ENCODE peak calls at places on chromosomes 3 and 15, in ten cellular contexts. One of them, this sample, is unnamed.
A peak's percentile ranks its signal among the peaks of the same experiment; 100 is the strongest.

GRCh38 chr3:195895900-195896360 is 12.4 kb downstream of the TNK2 start:
- DNase-seq in left cardiac atrium: peak; percentile 74
- DNase-seq in stimulated activated CD4-positive, alpha-beta T cell treated with anti-CD3 and anti-CD28 coated beads, Interleukin-1b, Interleukin-23, amount 100 ng/mL, for 24 hours: peak; percentile 48
- DNase-seq in activated CD4-positive, alpha-beta T cell treated with anti-CD3 and anti-CD28 coated beads, Interleukin-2, amount 50 U/mL, for 24 hours: peak; percentile 48
- DNase-seq in WERI-Rb-1: peak; percentile 11
- DNase-seq in posterior vena cava: peak; percentile 94
- DNase-seq in NCI-H1092 treated with DMSO at 0.1 percent for 48 hours: no peak
- DNase-seq in dorsolateral prefrontal cortex: peak; percentile 66
- DNase-seq in activated T-helper 1 cell treated with Interleukin-2 at 50 U/mL for 16 hours: peak; percentile 61
- DNase-seq in NCI-H2029: peak; percentile 33
- DNase-seq in this sample: peak; percentile 78

GRCh38 chr3:172294238-172294806 is 153.9 kb downstream of the GHSR start:
- DNase-seq in left cardiac atrium: no peak
- DNase-seq in stimulated activated CD4-positive, alpha-beta T cell treated with anti-CD3 and anti-CD28 coated beads, Interleukin-1b, Interleukin-23, amount 100 ng/mL, for 24 hours: no peak
- DNase-seq in activated CD4-positive, alpha-beta T cell treated with anti-CD3 and anti-CD28 coated beads, Interleukin-2, amount 50 U/mL, for 24 hours: no peak
- DNase-seq in WERI-Rb-1: no peak
- DNase-seq in posterior vena cava: no peak
- DNase-seq in NCI-H1092 treated with DMSO at 0.1 percent for 48 hours: no peak
- DNase-seq in dorsolateral prefrontal cortex: no peak
- DNase-seq in activated T-helper 1 cell treated with Interleukin-2 at 50 U/mL for 16 hours: no peak
- DNase-seq in NCI-H2029: no peak
- DNase-seq in this sample: no peak

GRCh38 chr3:154139996-154140436 is 18.8 kb downstream of the ARHGEF26 start:
- DNase-seq in left cardiac atrium: no peak
- DNase-seq in stimulated activated CD4-positive, alpha-beta T cell treated with anti-CD3 and anti-CD28 coated beads, Interleukin-1b, Interleukin-23, amount 100 ng/mL, for 24 hours: no peak
- DNase-seq in activated CD4-positive, alpha-beta T cell treated with anti-CD3 and anti-CD28 coated beads, Interleukin-2, amount 50 U/mL, for 24 hours: no peak
- DNase-seq in WERI-Rb-1: no peak
- DNase-seq in posterior vena cava: no peak
- DNase-seq in NCI-H1092 treated with DMSO at 0.1 percent for 48 hours: no peak
- DNase-seq in dorsolateral prefrontal cortex: no peak
- DNase-seq in activated T-helper 1 cell treated with Interleukin-2 at 50 U/mL for 16 hours: no peak
- DNase-seq in NCI-H2029: no peak
- DNase-seq in this sample: no peak

GRCh38 chr3:184688251-184688851 is 23.5 kb downstream of the MAGEF1 start:
- DNase-seq in left cardiac atrium: no peak
- DNase-seq in stimulated activated CD4-positive, alpha-beta T cell treated with anti-CD3 and anti-CD28 coated beads, Interleukin-1b, Interleukin-23, amount 100 ng/mL, for 24 hours: no peak
- DNase-seq in activated CD4-positive, alpha-beta T cell treated with anti-CD3 and anti-CD28 coated beads, Interleukin-2, amount 50 U/mL, for 24 hours: no peak
- DNase-seq in WERI-Rb-1: no peak
- DNase-seq in posterior vena cava: peak; percentile 77
- DNase-seq in NCI-H1092 treated with DMSO at 0.1 percent for 48 hours: no peak
- DNase-seq in dorsolateral prefrontal cortex: no peak
- DNase-seq in activated T-helper 1 cell treated with Interleukin-2 at 50 U/mL for 16 hours: no peak
- DNase-seq in NCI-H2029: no peak
- DNase-seq in this sample: no peak

GRCh38 chr15:25329685-25330084 is 109.1 kb downstream of the UBE3A start:
- DNase-seq in left cardiac atrium: no peak
- DNase-seq in stimulated activated CD4-positive, alpha-beta T cell treated with anti-CD3 and anti-CD28 coated beads, Interleukin-1b, Interleukin-23, amount 100 ng/mL, for 24 hours: no peak
- DNase-seq in activated CD4-positive, alpha-beta T cell treated with anti-CD3 and anti-CD28 coated beads, Interleukin-2, amount 50 U/mL, for 24 hours: no peak
- DNase-seq in WERI-Rb-1: no peak
- DNase-seq in posterior vena cava: no peak
- DNase-seq in NCI-H1092 treated with DMSO at 0.1 percent for 48 hours: no peak
- DNase-seq in dorsolateral prefrontal cortex: no peak
- DNase-seq in activated T-helper 1 cell treated with Interleukin-2 at 50 U/mL for 16 hours: no peak
- DNase-seq in NCI-H2029: no peak
- DNase-seq in this sample: no peak

GRCh38 chr3:138032567-138032966 is 22.6 kb downstream of the CLDN18 start:
- DNase-seq in left cardiac atrium: no peak
- DNase-seq in stimulated activated CD4-positive, alpha-beta T cell treated with anti-CD3 and anti-CD28 coated beads, Interleukin-1b, Interleukin-23, amount 100 ng/mL, for 24 hours: no peak
- DNase-seq in activated CD4-positive, alpha-beta T cell treated with anti-CD3 and anti-CD28 coated beads, Interleukin-2, amount 50 U/mL, for 24 hours: no peak
- DNase-seq in WERI-Rb-1: no peak
- DNase-seq in posterior vena cava: no peak
- DNase-seq in NCI-H1092 treated with DMSO at 0.1 percent for 48 hours: no peak
- DNase-seq in dorsolateral prefrontal cortex: no peak
- DNase-seq in activated T-helper 1 cell treated with Interleukin-2 at 50 U/mL for 16 hours: no peak
- DNase-seq in NCI-H2029: no peak
- DNase-seq in this sample: no peak

GRCh38 chr3:36455406-36455805 is 75.1 kb downstream of the STAC start:
- DNase-seq in left cardiac atrium: no peak
- DNase-seq in stimulated activated CD4-positive, alpha-beta T cell treated with anti-CD3 and anti-CD28 coated beads, Interleukin-1b, Interleukin-23, amount 100 ng/mL, for 24 hours: no peak
- DNase-seq in activated CD4-positive, alpha-beta T cell treated with anti-CD3 and anti-CD28 coated beads, Interleukin-2, amount 50 U/mL, for 24 hours: no peak
- DNase-seq in WERI-Rb-1: no peak
- DNase-seq in posterior vena cava: no peak
- DNase-seq in NCI-H1092 treated with DMSO at 0.1 percent for 48 hours: no peak
- DNase-seq in dorsolateral prefrontal cortex: no peak
- DNase-seq in activated T-helper 1 cell treated with Interleukin-2 at 50 U/mL for 16 hours: no peak
- DNase-seq in NCI-H2029: no peak
- DNase-seq in this sample: no peak

GRCh38 chr3:129558772-129559564 is 16.0 kb downstream of the H1-8 start:
- DNase-seq in left cardiac atrium: no peak
- DNase-seq in stimulated activated CD4-positive, alpha-beta T cell treated with anti-CD3 and anti-CD28 coated beads, Interleukin-1b, Interleukin-23, amount 100 ng/mL, for 24 hours: no peak
- DNase-seq in activated CD4-positive, alpha-beta T cell treated with anti-CD3 and anti-CD28 coated beads, Interleukin-2, amount 50 U/mL, for 24 hours: no peak
- DNase-seq in WERI-Rb-1: peak; percentile 80
- DNase-seq in posterior vena cava: no peak
- DNase-seq in NCI-H1092 treated with DMSO at 0.1 percent for 48 hours: no peak
- DNase-seq in dorsolateral prefrontal cortex: no peak
- DNase-seq in activated T-helper 1 cell treated with Interleukin-2 at 50 U/mL for 16 hours: no peak
- DNase-seq in NCI-H2029: no peak
- DNase-seq in this sample: no peak

GRCh38 chr15:101324513-101325177 is 29.6 kb upstream of the SNRPA1 start:
- DNase-seq in left cardiac atrium: no peak
- DNase-seq in stimulated activated CD4-positive, alpha-beta T cell treated with anti-CD3 and anti-CD28 coated beads, Interleukin-1b, Interleukin-23, amount 100 ng/mL, for 24 hours: no peak
- DNase-seq in activated CD4-positive, alpha-beta T cell treated with anti-CD3 and anti-CD28 coated beads, Interleukin-2, amount 50 U/mL, for 24 hours: no peak
- DNase-seq in WERI-Rb-1: no peak
- DNase-seq in posterior vena cava: peak; percentile 40
- DNase-seq in NCI-H1092 treated with DMSO at 0.1 percent for 48 hours: no peak
- DNase-seq in dorsolateral prefrontal cortex: no peak
- DNase-seq in activated T-helper 1 cell treated with Interleukin-2 at 50 U/mL for 16 hours: no peak
- DNase-seq in NCI-H2029: no peak
- DNase-seq in this sample: no peak

GRCh38 chr3:46934508-46935167 is 41.9 kb downstream of the CCDC12 start:
- DNase-seq in left cardiac atrium: peak; percentile 78
- DNase-seq in stimulated activated CD4-positive, alpha-beta T cell treated with anti-CD3 and anti-CD28 coated beads, Interleukin-1b, Interleukin-23, amount 100 ng/mL, for 24 hours: no peak
- DNase-seq in activated CD4-positive, alpha-beta T cell treated with anti-CD3 and anti-CD28 coated beads, Interleukin-2, amount 50 U/mL, for 24 hours: no peak
- DNase-seq in WERI-Rb-1: no peak
- DNase-seq in posterior vena cava: peak; percentile 80
- DNase-seq in NCI-H1092 treated with DMSO at 0.1 percent for 48 hours: peak; percentile 16
- DNase-seq in dorsolateral prefrontal cortex: no peak
- DNase-seq in activated T-helper 1 cell treated with Interleukin-2 at 50 U/mL for 16 hours: no peak
- DNase-seq in NCI-H2029: peak; percentile 48
- DNase-seq in this sample: no peak

GRCh38 chr3:167814441-167814951 is 79.0 kb downstream of the SERPINI1 start:
- DNase-seq in left cardiac atrium: peak; percentile 18
- DNase-seq in stimulated activated CD4-positive, alpha-beta T cell treated with anti-CD3 and anti-CD28 coated beads, Interleukin-1b, Interleukin-23, amount 100 ng/mL, for 24 hours: no peak
- DNase-seq in activated CD4-positive, alpha-beta T cell treated with anti-CD3 and anti-CD28 coated beads, Interleukin-2, amount 50 U/mL, for 24 hours: no peak
- DNase-seq in WERI-Rb-1: no peak
- DNase-seq in posterior vena cava: no peak
- DNase-seq in NCI-H1092 treated with DMSO at 0.1 percent for 48 hours: peak; percentile 84
- DNase-seq in dorsolateral prefrontal cortex: peak; percentile 45
- DNase-seq in activated T-helper 1 cell treated with Interleukin-2 at 50 U/mL for 16 hours: no peak
- DNase-seq in NCI-H2029: peak; percentile 20
- DNase-seq in this sample: no peak

GRCh38 chr3:71414189-71414924 is 169.2 kb downstream of the FOXP1 start:
- DNase-seq in left cardiac atrium: no peak
- DNase-seq in stimulated activated CD4-positive, alpha-beta T cell treated with anti-CD3 and anti-CD28 coated beads, Interleukin-1b, Interleukin-23, amount 100 ng/mL, for 24 hours: no peak
- DNase-seq in activated CD4-positive, alpha-beta T cell treated with anti-CD3 and anti-CD28 coated beads, Interleukin-2, amount 50 U/mL, for 24 hours: no peak
- DNase-seq in WERI-Rb-1: no peak
- DNase-seq in posterior vena cava: no peak
- DNase-seq in NCI-H1092 treated with DMSO at 0.1 percent for 48 hours: no peak
- DNase-seq in dorsolateral prefrontal cortex: no peak
- DNase-seq in activated T-helper 1 cell treated with Interleukin-2 at 50 U/mL for 16 hours: no peak
- DNase-seq in NCI-H2029: no peak
- DNase-seq in this sample: no peak

GRCh38 chr15:39585394-39585841 is 4.5 kb downstream of the THBS1 start:
- DNase-seq in left cardiac atrium: no peak
- DNase-seq in stimulated activated CD4-positive, alpha-beta T cell treated with anti-CD3 and anti-CD28 coated beads, Interleukin-1b, Interleukin-23, amount 100 ng/mL, for 24 hours: no peak
- DNase-seq in activated CD4-positive, alpha-beta T cell treated with anti-CD3 and anti-CD28 coated beads, Interleukin-2, amount 50 U/mL, for 24 hours: no peak
- DNase-seq in WERI-Rb-1: no peak
- DNase-seq in posterior vena cava: peak; percentile 67
- DNase-seq in NCI-H1092 treated with DMSO at 0.1 percent for 48 hours: no peak
- DNase-seq in dorsolateral prefrontal cortex: no peak
- DNase-seq in activated T-helper 1 cell treated with Interleukin-2 at 50 U/mL for 16 hours: no peak
- DNase-seq in NCI-H2029: no peak
- DNase-seq in this sample: no peak

GRCh38 chr3:13801361-13802214 is 78.3 kb downstream of the WNT7A start:
- DNase-seq in left cardiac atrium: no peak
- DNase-seq in stimulated activated CD4-positive, alpha-beta T cell treated with anti-CD3 and anti-CD28 coated beads, Interleukin-1b, Interleukin-23, amount 100 ng/mL, for 24 hours: no peak
- DNase-seq in activated CD4-positive, alpha-beta T cell treated with anti-CD3 and anti-CD28 coated beads, Interleukin-2, amount 50 U/mL, for 24 hours: no peak
- DNase-seq in WERI-Rb-1: no peak
- DNase-seq in posterior vena cava: peak; percentile 55
- DNase-seq in NCI-H1092 treated with DMSO at 0.1 percent for 48 hours: no peak
- DNase-seq in dorsolateral prefrontal cortex: no peak
- DNase-seq in activated T-helper 1 cell treated with Interleukin-2 at 50 U/mL for 16 hours: no peak
- DNase-seq in NCI-H2029: no peak
- DNase-seq in this sample: no peak

GRCh38 chr15:71054286-71054952 is 60.9 kb upstream of the THSD4 start:
- DNase-seq in left cardiac atrium: no peak
- DNase-seq in stimulated activated CD4-positive, alpha-beta T cell treated with anti-CD3 and anti-CD28 coated beads, Interleukin-1b, Interleukin-23, amount 100 ng/mL, for 24 hours: no peak
- DNase-seq in activated CD4-positive, alpha-beta T cell treated with anti-CD3 and anti-CD28 coated beads, Interleukin-2, amount 50 U/mL, for 24 hours: no peak
- DNase-seq in WERI-Rb-1: no peak
- DNase-seq in posterior vena cava: no peak
- DNase-seq in NCI-H1092 treated with DMSO at 0.1 percent for 48 hours: no peak
- DNase-seq in dorsolateral prefrontal cortex: no peak
- DNase-seq in activated T-helper 1 cell treated with Interleukin-2 at 50 U/mL for 16 hours: no peak
- DNase-seq in NCI-H2029: no peak
- DNase-seq in this sample: no peak

GRCh38 chr3:81268526-81268925 is 492.9 kb downstream of the GBE1 start:
- DNase-seq in left cardiac atrium: no peak
- DNase-seq in stimulated activated CD4-positive, alpha-beta T cell treated with anti-CD3 and anti-CD28 coated beads, Interleukin-1b, Interleukin-23, amount 100 ng/mL, for 24 hours: no peak
- DNase-seq in activated CD4-positive, alpha-beta T cell treated with anti-CD3 and anti-CD28 coated beads, Interleukin-2, amount 50 U/mL, for 24 hours: no peak
- DNase-seq in WERI-Rb-1: no peak
- DNase-seq in posterior vena cava: no peak
- DNase-seq in NCI-H1092 treated with DMSO at 0.1 percent for 48 hours: no peak
- DNase-seq in dorsolateral prefrontal cortex: no peak
- DNase-seq in activated T-helper 1 cell treated with Interleukin-2 at 50 U/mL for 16 hours: no peak
- DNase-seq in NCI-H2029: no peak
- DNase-seq in this sample: no peak

GRCh38 chr15:68484696-68485400 is 52.9 kb upstream of the ITGA11 start:
- DNase-seq in left cardiac atrium: no peak
- DNase-seq in stimulated activated CD4-positive, alpha-beta T cell treated with anti-CD3 and anti-CD28 coated beads, Interleukin-1b, Interleukin-23, amount 100 ng/mL, for 24 hours: no peak
- DNase-seq in activated CD4-positive, alpha-beta T cell treated with anti-CD3 and anti-CD28 coated beads, Interleukin-2, amount 50 U/mL, for 24 hours: no peak
- DNase-seq in WERI-Rb-1: no peak
- DNase-seq in posterior vena cava: peak; percentile 86
- DNase-seq in NCI-H1092 treated with DMSO at 0.1 percent for 48 hours: no peak
- DNase-seq in dorsolateral prefrontal cortex: no peak
- DNase-seq in activated T-helper 1 cell treated with Interleukin-2 at 50 U/mL for 16 hours: no peak
- DNase-seq in NCI-H2029: no peak
- DNase-seq in this sample: no peak

GRCh38 chr3:97821413-97821809 is 400 bp upstream of the CRYBG3 start:
- DNase-seq in left cardiac atrium: no peak
- DNase-seq in stimulated activated CD4-positive, alpha-beta T cell treated with anti-CD3 and anti-CD28 coated beads, Interleukin-1b, Interleukin-23, amount 100 ng/mL, for 24 hours: peak; percentile 4
- DNase-seq in activated CD4-positive, alpha-beta T cell treated with anti-CD3 and anti-CD28 coated beads, Interleukin-2, amount 50 U/mL, for 24 hours: no peak
- DNase-seq in WERI-Rb-1: peak; percentile 63
- DNase-seq in posterior vena cava: peak; percentile 83
- DNase-seq in NCI-H1092 treated with DMSO at 0.1 percent for 48 hours: no peak
- DNase-seq in dorsolateral prefrontal cortex: peak; percentile 44
- DNase-seq in activated T-helper 1 cell treated with Interleukin-2 at 50 U/mL for 16 hours: peak; percentile 40
- DNase-seq in NCI-H2029: no peak
- DNase-seq in this sample: peak; percentile 39

GRCh38 chr3:142850395-142851023 is 38.4 kb downstream of the PCOLCE2 start:
- DNase-seq in left cardiac atrium: no peak
- DNase-seq in stimulated activated CD4-positive, alpha-beta T cell treated with anti-CD3 and anti-CD28 coated beads, Interleukin-1b, Interleukin-23, amount 100 ng/mL, for 24 hours: no peak
- DNase-seq in activated CD4-positive, alpha-beta T cell treated with anti-CD3 and anti-CD28 coated beads, Interleukin-2, amount 50 U/mL, for 24 hours: no peak
- DNase-seq in WERI-Rb-1: no peak
- DNase-seq in posterior vena cava: no peak
- DNase-seq in NCI-H1092 treated with DMSO at 0.1 percent for 48 hours: no peak
- DNase-seq in dorsolateral prefrontal cortex: no peak
- DNase-seq in activated T-helper 1 cell treated with Interleukin-2 at 50 U/mL for 16 hours: no peak
- DNase-seq in NCI-H2029: no peak
- DNase-seq in this sample: no peak

GRCh38 chr3:88005066-88005465 is 53.7 kb downstream of the CGGBP1 start:
- DNase-seq in left cardiac atrium: no peak
- DNase-seq in stimulated activated CD4-positive, alpha-beta T cell treated with anti-CD3 and anti-CD28 coated beads, Interleukin-1b, Interleukin-23, amount 100 ng/mL, for 24 hours: no peak
- DNase-seq in activated CD4-positive, alpha-beta T cell treated with anti-CD3 and anti-CD28 coated beads, Interleukin-2, amount 50 U/mL, for 24 hours: no peak
- DNase-seq in WERI-Rb-1: no peak
- DNase-seq in posterior vena cava: no peak
- DNase-seq in NCI-H1092 treated with DMSO at 0.1 percent for 48 hours: no peak
- DNase-seq in dorsolateral prefrontal cortex: no peak
- DNase-seq in activated T-helper 1 cell treated with Interleukin-2 at 50 U/mL for 16 hours: no peak
- DNase-seq in NCI-H2029: no peak
- DNase-seq in this sample: no peak

GRCh38 chr3:197795200-197795599 is 4.1 kb downstream of the LRCH3 start:
- DNase-seq in left cardiac atrium: no peak
- DNase-seq in stimulated activated CD4-positive, alpha-beta T cell treated with anti-CD3 and anti-CD28 coated beads, Interleukin-1b, Interleukin-23, amount 100 ng/mL, for 24 hours: no peak
- DNase-seq in activated CD4-positive, alpha-beta T cell treated with anti-CD3 and anti-CD28 coated beads, Interleukin-2, amount 50 U/mL, for 24 hours: no peak
- DNase-seq in WERI-Rb-1: no peak
- DNase-seq in posterior vena cava: no peak
- DNase-seq in NCI-H1092 treated with DMSO at 0.1 percent for 48 hours: no peak
- DNase-seq in dorsolateral prefrontal cortex: no peak
- DNase-seq in activated T-helper 1 cell treated with Interleukin-2 at 50 U/mL for 16 hours: no peak
- DNase-seq in NCI-H2029: no peak
- DNase-seq in this sample: no peak

GRCh38 chr3:18579659-18580058 is 154.5 kb upstream of the SATB1 start:
- DNase-seq in left cardiac atrium: no peak
- DNase-seq in stimulated activated CD4-positive, alpha-beta T cell treated with anti-CD3 and anti-CD28 coated beads, Interleukin-1b, Interleukin-23, amount 100 ng/mL, for 24 hours: no peak
- DNase-seq in activated CD4-positive, alpha-beta T cell treated with anti-CD3 and anti-CD28 coated beads, Interleukin-2, amount 50 U/mL, for 24 hours: no peak
- DNase-seq in WERI-Rb-1: no peak
- DNase-seq in posterior vena cava: no peak
- DNase-seq in NCI-H1092 treated with DMSO at 0.1 percent for 48 hours: no peak
- DNase-seq in dorsolateral prefrontal cortex: no peak
- DNase-seq in activated T-helper 1 cell treated with Interleukin-2 at 50 U/mL for 16 hours: no peak
- DNase-seq in NCI-H2029: no peak
- DNase-seq in this sample: no peak

GRCh38 chr15:70281261-70281810 is 183.6 kb upstream of the TLE3 start:
- DNase-seq in left cardiac atrium: no peak
- DNase-seq in stimulated activated CD4-positive, alpha-beta T cell treated with anti-CD3 and anti-CD28 coated beads, Interleukin-1b, Interleukin-23, amount 100 ng/mL, for 24 hours: no peak
- DNase-seq in activated CD4-positive, alpha-beta T cell treated with anti-CD3 and anti-CD28 coated beads, Interleukin-2, amount 50 U/mL, for 24 hours: no peak
- DNase-seq in WERI-Rb-1: no peak
- DNase-seq in posterior vena cava: no peak
- DNase-seq in NCI-H1092 treated with DMSO at 0.1 percent for 48 hours: no peak
- DNase-seq in dorsolateral prefrontal cortex: no peak
- DNase-seq in activated T-helper 1 cell treated with Interleukin-2 at 50 U/mL for 16 hours: no peak
- DNase-seq in NCI-H2029: no peak
- DNase-seq in this sample: no peak

GRCh38 chr3:183730361-183730760 is 32.8 kb downstream of the YEATS2 start:
- DNase-seq in left cardiac atrium: no peak
- DNase-seq in stimulated activated CD4-positive, alpha-beta T cell treated with anti-CD3 and anti-CD28 coated beads, Interleukin-1b, Interleukin-23, amount 100 ng/mL, for 24 hours: no peak
- DNase-seq in activated CD4-positive, alpha-beta T cell treated with anti-CD3 and anti-CD28 coated beads, Interleukin-2, amount 50 U/mL, for 24 hours: no peak
- DNase-seq in WERI-Rb-1: no peak
- DNase-seq in posterior vena cava: no peak
- DNase-seq in NCI-H1092 treated with DMSO at 0.1 percent for 48 hours: no peak
- DNase-seq in dorsolateral prefrontal cortex: no peak
- DNase-seq in activated T-helper 1 cell treated with Interleukin-2 at 50 U/mL for 16 hours: no peak
- DNase-seq in NCI-H2029: no peak
- DNase-seq in this sample: no peak

GRCh38 chr3:16066975-16067374 is 107.5 kb upstream of the GALNT15 start:
- DNase-seq in left cardiac atrium: no peak
- DNase-seq in stimulated activated CD4-positive, alpha-beta T cell treated with anti-CD3 and anti-CD28 coated beads, Interleukin-1b, Interleukin-23, amount 100 ng/mL, for 24 hours: no peak
- DNase-seq in activated CD4-positive, alpha-beta T cell treated with anti-CD3 and anti-CD28 coated beads, Interleukin-2, amount 50 U/mL, for 24 hours: no peak
- DNase-seq in WERI-Rb-1: no peak
- DNase-seq in posterior vena cava: no peak
- DNase-seq in NCI-H1092 treated with DMSO at 0.1 percent for 48 hours: no peak
- DNase-seq in dorsolateral prefrontal cortex: no peak
- DNase-seq in activated T-helper 1 cell treated with Interleukin-2 at 50 U/mL for 16 hours: no peak
- DNase-seq in NCI-H2029: no peak
- DNase-seq in this sample: no peak

GRCh38 chr3:143648708-143649107 is 199.6 kb downstream of the SLC9A9 start:
- DNase-seq in left cardiac atrium: no peak
- DNase-seq in stimulated activated CD4-positive, alpha-beta T cell treated with anti-CD3 and anti-CD28 coated beads, Interleukin-1b, Interleukin-23, amount 100 ng/mL, for 24 hours: no peak
- DNase-seq in activated CD4-positive, alpha-beta T cell treated with anti-CD3 and anti-CD28 coated beads, Interleukin-2, amount 50 U/mL, for 24 hours: no peak
- DNase-seq in WERI-Rb-1: peak; percentile 39
- DNase-seq in posterior vena cava: no peak
- DNase-seq in NCI-H1092 treated with DMSO at 0.1 percent for 48 hours: no peak
- DNase-seq in dorsolateral prefrontal cortex: no peak
- DNase-seq in activated T-helper 1 cell treated with Interleukin-2 at 50 U/mL for 16 hours: no peak
- DNase-seq in NCI-H2029: no peak
- DNase-seq in this sample: no peak

GRCh38 chr15:83352124-83352523 is 67.7 kb upstream of the BNC1 start:
- DNase-seq in left cardiac atrium: no peak
- DNase-seq in stimulated activated CD4-positive, alpha-beta T cell treated with anti-CD3 and anti-CD28 coated beads, Interleukin-1b, Interleukin-23, amount 100 ng/mL, for 24 hours: no peak
- DNase-seq in activated CD4-positive, alpha-beta T cell treated with anti-CD3 and anti-CD28 coated beads, Interleukin-2, amount 50 U/mL, for 24 hours: no peak
- DNase-seq in WERI-Rb-1: no peak
- DNase-seq in posterior vena cava: no peak
- DNase-seq in NCI-H1092 treated with DMSO at 0.1 percent for 48 hours: no peak
- DNase-seq in dorsolateral prefrontal cortex: no peak
- DNase-seq in activated T-helper 1 cell treated with Interleukin-2 at 50 U/mL for 16 hours: no peak
- DNase-seq in NCI-H2029: no peak
- DNase-seq in this sample: no peak

GRCh38 chr3:151925876-151926275 is 52.4 kb downstream of the SUCNR1 start:
- DNase-seq in left cardiac atrium: no peak
- DNase-seq in stimulated activated CD4-positive, alpha-beta T cell treated with anti-CD3 and anti-CD28 coated beads, Interleukin-1b, Interleukin-23, amount 100 ng/mL, for 24 hours: no peak
- DNase-seq in activated CD4-positive, alpha-beta T cell treated with anti-CD3 and anti-CD28 coated beads, Interleukin-2, amount 50 U/mL, for 24 hours: no peak
- DNase-seq in WERI-Rb-1: no peak
- DNase-seq in posterior vena cava: no peak
- DNase-seq in NCI-H1092 treated with DMSO at 0.1 percent for 48 hours: no peak
- DNase-seq in dorsolateral prefrontal cortex: no peak
- DNase-seq in activated T-helper 1 cell treated with Interleukin-2 at 50 U/mL for 16 hours: no peak
- DNase-seq in NCI-H2029: no peak
- DNase-seq in this sample: no peak